ENCODE peak calls at places on chromosomes 5 and 9, in six cellular contexts. One of them, this sample, is unnamed.

GRCh38 chr9:35628389-35628991 is 10.3 kb upstream of the CD72 start:
- DNase-seq in endodermal cell: no peak
- DNase-seq in SK-N-SH: no peak
- DNase-seq in dorsolateral prefrontal cortex: no peak
- DNase-seq in cardiac fibroblast: no peak
- DNase-seq in HFF-Myc: no peak
- DNase-seq in this sample: no peak

GRCh38 chr5:151255621-151256286 is 2.8 kb downstream of the GM2A start:
- DNase-seq in endodermal cell: no peak
- DNase-seq in SK-N-SH: no peak
- DNase-seq in dorsolateral prefrontal cortex: no peak
- DNase-seq in cardiac fibroblast: no peak
- DNase-seq in HFF-Myc: no peak
- DNase-seq in this sample: no peak

GRCh38 chr5:150616506-150616905 is 24.0 kb upstream of the SYNPO start:
- DNase-seq in endodermal cell: no peak
- DNase-seq in SK-N-SH: peak; percentile 60
- DNase-seq in dorsolateral prefrontal cortex: no peak
- DNase-seq in cardiac fibroblast: no peak
- DNase-seq in HFF-Myc: no peak
- DNase-seq in this sample: no peak

GRCh38 chr5:92364986-92365550 is 982.0 kb upstream of the ARRDC3 start:
- DNase-seq in endodermal cell: no peak
- DNase-seq in SK-N-SH: no peak
- DNase-seq in dorsolateral prefrontal cortex: peak; percentile 4
- DNase-seq in cardiac fibroblast: peak; percentile 40
- DNase-seq in HFF-Myc: no peak
- DNase-seq in this sample: peak; percentile 23

GRCh38 chr9:37517977-37518376 is 32.2 kb downstream of the POLR1E start:
- DNase-seq in endodermal cell: no peak
- DNase-seq in SK-N-SH: no peak
- DNase-seq in dorsolateral prefrontal cortex: no peak
- DNase-seq in cardiac fibroblast: no peak
- DNase-seq in HFF-Myc: no peak
- DNase-seq in this sample: no peak

GRCh38 chr9:134734270-134734669 is 92.7 kb downstream of the COL5A1 start:
- DNase-seq in endodermal cell: no peak
- DNase-seq in SK-N-SH: peak; percentile 82
- DNase-seq in dorsolateral prefrontal cortex: peak; percentile 27
- DNase-seq in cardiac fibroblast: peak; percentile 62
- DNase-seq in HFF-Myc: no peak
- DNase-seq in this sample: no peak

GRCh38 chr9:127505396-127506116 is 54.2 kb downstream of the LRSAM1 start:
- DNase-seq in endodermal cell: peak; percentile 89
- DNase-seq in SK-N-SH: peak; percentile 83
- DNase-seq in dorsolateral prefrontal cortex: no peak
- DNase-seq in cardiac fibroblast: peak; percentile 50
- DNase-seq in HFF-Myc: no peak
- DNase-seq in this sample: no peak

GRCh38 chr5:139680368-139681111 is 32.4 kb downstream of the CXXC5 start:
- DNase-seq in endodermal cell: no peak
- DNase-seq in SK-N-SH: no peak
- DNase-seq in dorsolateral prefrontal cortex: no peak
- DNase-seq in cardiac fibroblast: no peak
- DNase-seq in HFF-Myc: no peak
- DNase-seq in this sample: no peak

DNA sequence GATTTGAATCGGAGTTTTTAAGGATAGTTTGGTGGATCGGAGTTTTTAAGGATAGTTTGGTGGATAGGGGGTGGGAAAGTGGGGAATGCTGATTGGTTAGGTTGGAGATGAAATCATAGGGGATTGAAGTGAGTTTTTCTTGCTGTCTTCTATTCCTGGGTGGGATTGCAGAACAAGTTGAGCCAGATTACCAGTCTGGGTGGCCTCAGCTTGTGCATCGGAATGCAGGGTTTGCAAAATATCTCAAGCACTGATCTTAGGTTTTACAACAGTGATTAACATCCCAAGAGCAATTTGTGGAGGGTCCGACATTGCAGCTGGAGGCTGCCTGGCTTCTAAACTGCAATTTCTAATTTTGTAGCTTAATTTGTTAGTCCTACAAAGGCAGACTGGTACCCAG is 23.1 kb upstream of the NXNL2 start:
- DNase-seq in endodermal cell: peak; percentile 11
- DNase-seq in SK-N-SH: no peak
- DNase-seq in dorsolateral prefrontal cortex: no peak
- DNase-seq in cardiac fibroblast: no peak
- DNase-seq in HFF-Myc: no peak
- DNase-seq in this sample: no peak
- H3K4me3 ChIP-seq in endodermal cell: no peak overlapping the region
- H3K4me3 ChIP-seq in SK-N-SH: no peak overlapping the region
- H3K4me3 ChIP-seq in dorsolateral prefrontal cortex: no peak overlapping the region
- H3K4me3 ChIP-seq in cardiac fibroblast: no peak overlapping the region
- H3K4me3 ChIP-seq in HFF-Myc: no peak overlapping the region
- H3K4me3 ChIP-seq in this sample: no peak overlapping the region

GRCh38 chr9:131954299-131954698 is 125.4 kb downstream of the MED27 start:
- DNase-seq in endodermal cell: peak; percentile 69
- DNase-seq in SK-N-SH: no peak
- DNase-seq in dorsolateral prefrontal cortex: no peak
- DNase-seq in cardiac fibroblast: no peak
- DNase-seq in HFF-Myc: no peak
- DNase-seq in this sample: no peak
- TF ChIP-seq CTCF in endodermal cell: peak; percentile 81
- TF ChIP-seq CTCF in SK-N-SH: peak; percentile 27
- TF ChIP-seq CTCF in dorsolateral prefrontal cortex: no peak
- TF ChIP-seq CTCF in cardiac fibroblast: no peak
- TF ChIP-seq CTCF in HFF-Myc: peak; percentile 26
- TF ChIP-seq CTCF in this sample: no peak

GRCh38 chr5:159056201-159056600 is 43.5 kb downstream of the EBF1 start:
- DNase-seq in endodermal cell: no peak
- DNase-seq in SK-N-SH: no peak
- DNase-seq in dorsolateral prefrontal cortex: no peak
- DNase-seq in cardiac fibroblast: no peak
- DNase-seq in HFF-Myc: no peak
- DNase-seq in this sample: no peak

GRCh38 chr5:159058928-159059636 is 40.6 kb downstream of the EBF1 start:
- DNase-seq in endodermal cell: no peak
- DNase-seq in SK-N-SH: no peak
- DNase-seq in dorsolateral prefrontal cortex: peak; percentile 61
- DNase-seq in cardiac fibroblast: no peak
- DNase-seq in HFF-Myc: no peak
- DNase-seq in this sample: no peak

GRCh38 chr5:159053708-159054107 is 46.0 kb downstream of the EBF1 start:
- DNase-seq in endodermal cell: no peak
- DNase-seq in SK-N-SH: no peak
- DNase-seq in dorsolateral prefrontal cortex: no peak
- DNase-seq in cardiac fibroblast: no peak
- DNase-seq in HFF-Myc: no peak
- DNase-seq in this sample: no peak

GRCh38 chr5:159059722-159060121 is 40.0 kb downstream of the EBF1 start:
- DNase-seq in endodermal cell: no peak
- DNase-seq in SK-N-SH: no peak
- DNase-seq in dorsolateral prefrontal cortex: no peak
- DNase-seq in cardiac fibroblast: no peak
- DNase-seq in HFF-Myc: no peak
- DNase-seq in this sample: no peak

DNA sequence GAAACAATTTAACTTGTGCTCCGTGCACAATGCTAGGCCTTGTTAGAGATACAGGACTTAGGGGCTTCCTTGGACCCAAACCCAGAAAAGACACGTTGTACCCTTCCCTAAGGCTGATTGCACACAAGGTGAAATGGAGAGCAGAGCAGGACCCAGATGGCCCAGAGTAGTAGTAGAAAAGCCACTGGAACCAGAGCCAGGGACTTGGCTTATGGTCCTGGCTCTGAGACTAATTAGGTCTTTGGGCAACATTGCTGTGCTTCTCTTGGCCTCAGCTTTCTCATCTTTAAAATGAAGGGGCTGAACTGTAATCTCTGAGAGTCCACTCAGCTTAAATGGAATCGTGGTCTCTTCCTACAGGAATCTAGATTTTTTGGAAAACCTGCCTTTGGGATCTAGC is 42.3 kb downstream of the EBF1 start:
- DNase-seq in endodermal cell: no peak
- DNase-seq in SK-N-SH: no peak
- DNase-seq in dorsolateral prefrontal cortex: peak; percentile 67
- DNase-seq in cardiac fibroblast: no peak
- DNase-seq in HFF-Myc: no peak
- DNase-seq in this sample: no peak
- H3K4me3 ChIP-seq in endodermal cell: no peak overlapping the region
- H3K4me3 ChIP-seq in SK-N-SH: no peak overlapping the region
- H3K4me3 ChIP-seq in dorsolateral prefrontal cortex: no peak overlapping the region
- H3K4me3 ChIP-seq in cardiac fibroblast: no peak overlapping the region
- H3K4me3 ChIP-seq in HFF-Myc: no peak overlapping the region
- H3K4me3 ChIP-seq in this sample: no peak overlapping the region

DNA sequence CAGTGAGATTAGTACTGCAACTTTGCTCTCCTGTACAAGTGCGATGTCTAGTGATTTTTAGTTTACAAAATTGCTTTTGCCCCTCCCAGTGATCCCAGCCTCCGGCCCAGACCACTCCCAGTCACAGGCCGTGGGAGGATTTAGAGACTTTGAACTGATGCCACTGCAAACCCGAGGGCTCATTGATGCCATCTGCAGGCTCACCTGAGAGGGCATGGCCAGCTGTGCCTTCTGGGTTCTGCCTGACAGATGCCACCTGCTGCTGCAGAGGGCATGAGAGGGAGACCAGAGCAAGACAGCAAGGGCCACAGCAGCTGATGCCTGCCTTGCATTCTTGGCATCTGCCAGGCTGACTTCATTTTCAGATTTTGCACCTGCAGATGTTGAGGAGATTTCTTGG is 593.8 kb downstream of the CDK5RAP2 start:
- DNase-seq in endodermal cell: no peak
- DNase-seq in SK-N-SH: no peak
- DNase-seq in dorsolateral prefrontal cortex: no peak
- DNase-seq in cardiac fibroblast: no peak
- DNase-seq in HFF-Myc: no peak
- DNase-seq in this sample: no peak
- TF ChIP-seq CTCF in endodermal cell: no peak
- TF ChIP-seq CTCF in SK-N-SH: no peak
- TF ChIP-seq CTCF in dorsolateral prefrontal cortex: no peak
- TF ChIP-seq CTCF in cardiac fibroblast: no peak
- TF ChIP-seq CTCF in HFF-Myc: no peak
- TF ChIP-seq CTCF in this sample: no peak